ENCODE peak calls at places on chromosomes 4 and X, in five cellular contexts. One of them, this sample, is unnamed. For H3K4me1 and H3K27me3, the result is how much of the 10 kb centered on the place peaks cover.

GRCh38 chr4:601612-602558 is 23.5 kb upstream of the PDE6B start:
- DNase-seq in adipocyte: no peak
- DNase-seq in heart left ventricle: no peak
- DNase-seq in fibroblast of lung: no peak
- DNase-seq in GM23248: no peak
- DNase-seq in this sample: no peak

GRCh38 chrX:10648608-10649007 is 28.2 kb upstream of the MID1 start:
- DNase-seq in adipocyte: peak
- DNase-seq in heart left ventricle: no peak
- DNase-seq in fibroblast of lung: peak
- DNase-seq in GM23248: peak
- DNase-seq in this sample: no peak

GRCh38 chr4:126071346-126072333 is 756.9 kb downstream of the FAT4 start:
- DNase-seq in adipocyte: peak
- DNase-seq in heart left ventricle: no peak
- DNase-seq in fibroblast of lung: peak
- DNase-seq in GM23248: peak
- DNase-seq in this sample: peak

GRCh38 chr4:158020734-158021346 is 152.0 kb downstream of the GASK1B start:
- DNase-seq in adipocyte: peak
- DNase-seq in heart left ventricle: no peak
- DNase-seq in fibroblast of lung: peak
- DNase-seq in GM23248: peak
- DNase-seq in this sample: no peak

GRCh38 chr4:185395255-185395955 is at the start of gene LRP2BP:
- DNase-seq in adipocyte: no peak
- DNase-seq in heart left ventricle: no peak
- DNase-seq in fibroblast of lung: peak
- DNase-seq in GM23248: peak
- DNase-seq in this sample: no peak

GRCh38 chr4:57270350-57270749 is 160.2 kb upstream of the IGFBP7 start:
- DNase-seq in adipocyte: no peak
- DNase-seq in heart left ventricle: peak
- DNase-seq in fibroblast of lung: peak
- DNase-seq in GM23248: peak
- DNase-seq in this sample: no peak

GRCh38 chr4:110637408-110638131 is 14.7 kb upstream of the PITX2 start:
- DNase-seq in adipocyte: no peak
- DNase-seq in heart left ventricle: no peak
- DNase-seq in fibroblast of lung: no peak
- DNase-seq in GM23248: peak
- DNase-seq in this sample: no peak

GRCh38 chr4:184845367-184846011 is 19.7 kb upstream of the ACSL1 start:
- DNase-seq in adipocyte: peak
- DNase-seq in heart left ventricle: no peak
- DNase-seq in fibroblast of lung: peak
- DNase-seq in GM23248: peak
- DNase-seq in this sample: no peak

GRCh38 chr4:174222266-174222872 is 61.1 kb downstream of the FBXO8 start:
- DNase-seq in adipocyte: peak
- DNase-seq in heart left ventricle: no peak
- DNase-seq in fibroblast of lung: peak
- DNase-seq in GM23248: peak
- DNase-seq in this sample: peak

GRCh38 chr4:162265802-162266201 is 102.0 kb upstream of the FSTL5 start:
- DNase-seq in adipocyte: no peak
- DNase-seq in heart left ventricle: no peak
- DNase-seq in fibroblast of lung: no peak
- DNase-seq in GM23248: no peak
- DNase-seq in this sample: no peak

GRCh38 chr4:123455360-123455759 is 58.8 kb downstream of the SPRY1 start:
- DNase-seq in adipocyte: no peak
- DNase-seq in heart left ventricle: no peak
- DNase-seq in fibroblast of lung: no peak
- DNase-seq in GM23248: no peak
- DNase-seq in this sample: no peak

GRCh38 chrX:48683411-48683982 is at the start of gene WAS:
- DNase-seq in adipocyte: no peak
- DNase-seq in heart left ventricle: no peak
- DNase-seq in fibroblast of lung: no peak
- DNase-seq in GM23248: no peak
- DNase-seq in this sample: no peak

GRCh38 chrX:71147496-71148277 is 3.0 kb downstream of the NLGN3 start:
- DNase-seq in adipocyte: no peak
- DNase-seq in heart left ventricle: no peak
- DNase-seq in fibroblast of lung: no peak
- DNase-seq in GM23248: no peak
- DNase-seq in this sample: no peak

GRCh38 chr4:44287505-44287904 is 161.1 kb downstream of the KCTD8 start:
- DNase-seq in adipocyte: no peak
- DNase-seq in heart left ventricle: no peak
- DNase-seq in fibroblast of lung: no peak
- DNase-seq in GM23248: no peak
- DNase-seq in this sample: no peak

GRCh38 chr4:6321361-6321760 is 51.7 kb downstream of the WFS1 start:
- DNase-seq in adipocyte: no peak
- DNase-seq in heart left ventricle: no peak
- DNase-seq in fibroblast of lung: no peak
- DNase-seq in GM23248: no peak
- DNase-seq in this sample: no peak

GRCh38 chrX:68978211-68978780 is 149.5 kb downstream of the EFNB1 start:
- DNase-seq in adipocyte: peak
- DNase-seq in heart left ventricle: no peak
- DNase-seq in fibroblast of lung: peak
- DNase-seq in GM23248: no peak
- DNase-seq in this sample: no peak

GRCh38 chrX:110002300-110003166 is at the start of gene TMEM164:
- DNase-seq in adipocyte: peak
- DNase-seq in heart left ventricle: peak
- DNase-seq in fibroblast of lung: peak
- DNase-seq in GM23248: peak
- DNase-seq in this sample: peak

GRCh38 chr4:185740471-185740873 is 71.5 kb downstream of the SORBS2 start:
- DNase-seq in adipocyte: no peak
- DNase-seq in heart left ventricle: no peak
- DNase-seq in fibroblast of lung: peak
- DNase-seq in GM23248: no peak
- DNase-seq in this sample: no peak

GRCh38 chrX:124719060-124719459 is 372.7 kb downstream of the SH2D1A start:
- DNase-seq in adipocyte: no peak
- DNase-seq in heart left ventricle: no peak
- DNase-seq in fibroblast of lung: no peak
- DNase-seq in GM23248: no peak
- DNase-seq in this sample: no peak

GRCh38 chr4:27514711-27515110 is 654.1 kb downstream of the STIM2 start:
- DNase-seq in adipocyte: no peak
- DNase-seq in heart left ventricle: no peak
- DNase-seq in fibroblast of lung: no peak
- DNase-seq in GM23248: no peak
- DNase-seq in this sample: no peak

GRCh38 chr4:77742054-77742453 is 77.1 kb downstream of the CNOT6L start:
- DNase-seq in adipocyte: peak
- DNase-seq in heart left ventricle: no peak
- DNase-seq in fibroblast of lung: peak
- DNase-seq in GM23248: no peak
- DNase-seq in this sample: no peak

GRCh38 chr4:109432676-109433075 is 939 bp upstream of the SEC24B start:
- DNase-seq in adipocyte: peak
- DNase-seq in heart left ventricle: no peak
- DNase-seq in fibroblast of lung: peak
- DNase-seq in GM23248: peak
- DNase-seq in this sample: no peak

GRCh38 chr4:163663454-163664225 is 169.2 kb downstream of the TMA16 start:
- DNase-seq in adipocyte: no peak
- DNase-seq in heart left ventricle: no peak
- DNase-seq in fibroblast of lung: no peak
- DNase-seq in GM23248: no peak
- DNase-seq in this sample: no peak

GRCh38 chr4:113684534-113685091 is 76.9 kb downstream of the CAMK2D start:
- DNase-seq in adipocyte: peak
- DNase-seq in heart left ventricle: peak
- DNase-seq in fibroblast of lung: peak
- DNase-seq in GM23248: peak
- DNase-seq in this sample: peak

GRCh38 chr4:101238706-101239105 is 108.6 kb downstream of the PPP3CA start:
- DNase-seq in adipocyte: peak
- DNase-seq in heart left ventricle: no peak
- DNase-seq in fibroblast of lung: peak
- DNase-seq in GM23248: peak
- DNase-seq in this sample: no peak

GRCh38 chrX:6968231-6968630 is 179.3 kb upstream of the STS start:
- DNase-seq in adipocyte: no peak
- DNase-seq in heart left ventricle: no peak
- DNase-seq in fibroblast of lung: no peak
- DNase-seq in GM23248: no peak
- DNase-seq in this sample: no peak

GRCh38 chr4:43126595-43126994 is 234.1 kb downstream of the GRXCR1 start:
- DNase-seq in adipocyte: no peak
- DNase-seq in heart left ventricle: no peak
- DNase-seq in fibroblast of lung: no peak
- DNase-seq in GM23248: no peak
- DNase-seq in this sample: no peak

DNA sequence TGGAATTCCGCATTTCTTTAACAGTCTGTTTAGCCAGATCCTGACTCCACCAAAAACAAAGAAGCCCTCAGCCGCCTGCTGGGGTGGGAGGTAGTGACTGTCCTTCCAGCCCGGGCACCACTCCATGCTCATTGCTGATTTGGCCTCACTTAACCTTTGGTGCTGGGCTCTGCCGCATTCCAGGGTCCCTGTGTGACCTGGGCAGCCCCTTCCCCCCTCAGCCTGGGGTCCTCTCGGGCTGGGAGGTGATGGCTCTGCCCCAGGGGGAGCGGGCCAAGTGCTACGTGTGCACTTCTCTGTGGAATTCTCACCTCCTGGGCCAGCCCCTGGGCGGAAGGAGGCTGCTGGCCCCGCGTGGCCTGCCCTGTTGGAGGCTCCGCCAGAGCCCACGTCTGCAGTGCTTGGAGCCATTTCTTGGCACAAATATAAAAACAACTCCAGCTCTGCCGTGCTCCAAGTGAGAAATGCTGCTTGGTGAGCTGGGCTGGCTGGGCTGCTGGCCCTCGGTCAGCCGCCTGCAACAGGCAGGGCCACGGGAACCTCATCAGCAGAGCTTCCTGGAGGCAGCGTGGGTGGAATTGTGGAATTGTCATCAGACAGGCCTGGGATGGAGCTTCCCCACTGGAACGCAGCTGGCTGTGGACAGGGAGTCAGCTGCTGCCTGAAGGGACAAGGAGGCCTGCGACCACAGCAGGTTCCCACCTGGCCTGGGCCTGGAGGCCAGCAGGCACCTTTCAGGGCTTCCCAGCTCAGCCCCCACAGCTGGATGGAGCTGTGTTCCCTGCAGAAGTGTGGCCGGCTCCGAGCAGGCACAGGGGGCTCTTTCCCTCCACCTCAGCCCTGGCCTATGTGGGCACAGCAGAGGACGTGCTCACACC is 66.0 kb downstream of the TRMT44 start:
- DNase-seq in adipocyte: peak
- DNase-seq in heart left ventricle: peak
- DNase-seq in fibroblast of lung: peak
- DNase-seq in GM23248: peak
- DNase-seq in this sample: no peak
- H3K4me1 ChIP-seq in adipocyte: under half
- H3K4me1 ChIP-seq in heart left ventricle: under half
- H3K4me1 ChIP-seq in fibroblast of lung: under half
- H3K4me1 ChIP-seq in GM23248: under half
- H3K4me1 ChIP-seq in this sample: under half

DNA sequence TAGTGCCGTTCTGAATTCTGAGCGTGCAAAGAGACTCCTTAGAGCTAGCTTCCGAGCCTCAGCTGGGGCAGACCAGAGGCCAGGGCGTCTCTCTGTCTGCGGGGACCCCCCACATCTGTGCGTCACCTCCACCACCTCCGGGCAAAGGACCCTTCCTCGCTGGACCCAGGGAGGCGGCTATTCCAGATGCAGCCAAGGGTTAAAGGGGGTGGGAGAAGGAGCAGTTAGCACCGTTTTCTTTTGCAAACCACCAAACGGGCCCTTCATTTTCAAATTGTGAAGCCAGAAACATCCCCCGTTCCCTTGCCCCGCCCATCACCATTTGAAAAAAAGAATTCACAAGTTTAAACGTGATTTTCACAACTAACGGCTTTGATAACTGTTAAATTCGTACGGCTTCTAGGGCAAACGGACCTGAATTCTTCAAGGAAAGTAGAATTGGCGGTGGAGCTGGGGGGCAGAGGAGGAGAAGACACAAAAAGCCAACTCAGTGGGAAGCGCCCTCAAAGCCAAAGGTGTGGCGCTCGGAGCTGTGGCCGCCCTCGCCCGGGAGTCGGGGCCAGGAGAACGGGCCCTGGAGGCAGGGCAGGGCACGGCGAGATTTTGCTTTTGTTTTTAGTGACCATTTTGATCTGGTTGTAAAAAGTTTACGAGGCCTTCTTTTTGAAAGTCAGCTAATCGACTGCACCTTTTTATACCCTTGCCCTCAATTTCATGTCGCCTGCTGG is 3.3 kb upstream of the PDGFRA start:
- DNase-seq in adipocyte: peak
- DNase-seq in heart left ventricle: no peak
- DNase-seq in fibroblast of lung: peak
- DNase-seq in GM23248: peak
- DNase-seq in this sample: no peak
- H3K27me3 ChIP-seq in adipocyte: under half
- H3K27me3 ChIP-seq in heart left ventricle: half or more
- H3K27me3 ChIP-seq in fibroblast of lung: under half
- H3K27me3 ChIP-seq in GM23248: under half
- H3K27me3 ChIP-seq in this sample: under half

DNA sequence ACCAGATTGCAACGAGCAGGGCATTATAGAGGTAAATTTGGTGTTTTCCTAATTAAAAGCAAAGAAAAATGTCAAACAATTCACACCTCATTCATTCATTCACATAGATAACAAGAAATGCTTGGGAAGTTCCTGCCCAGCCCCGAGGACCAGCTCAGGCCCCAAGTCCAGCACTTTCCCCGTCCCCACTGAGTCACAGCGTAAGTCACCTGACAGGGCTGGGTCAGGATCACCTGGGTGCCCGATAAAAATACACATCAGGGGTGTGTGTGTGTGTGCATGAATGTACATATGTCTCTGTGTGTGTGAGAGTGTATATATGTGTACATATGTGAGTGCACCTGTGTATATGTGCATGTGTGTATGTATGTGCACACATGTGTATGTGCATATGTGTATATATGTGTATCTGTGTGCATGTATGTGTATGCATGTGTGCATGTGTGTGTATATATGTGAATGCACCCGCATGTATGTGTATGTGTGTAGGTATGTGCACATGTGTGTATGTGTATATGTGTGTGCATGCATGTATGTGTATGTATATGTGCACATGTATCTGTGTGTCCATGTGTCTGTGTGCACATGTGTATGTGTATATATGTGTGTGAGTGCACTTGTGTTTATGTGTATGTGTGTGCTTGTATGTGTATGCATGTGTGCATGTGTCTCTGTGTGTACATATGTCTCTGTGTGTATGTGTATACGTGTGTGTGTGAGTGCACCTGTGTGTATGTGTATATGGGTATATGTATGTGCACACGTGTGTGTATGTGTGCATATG is 18.6 kb upstream of the SH3TC1 start:
- DNase-seq in adipocyte: no peak
- DNase-seq in heart left ventricle: no peak
- DNase-seq in fibroblast of lung: no peak
- DNase-seq in GM23248: no peak
- DNase-seq in this sample: no peak
- H3K4me1 ChIP-seq in adipocyte: under half
- H3K4me1 ChIP-seq in heart left ventricle: under half
- H3K4me1 ChIP-seq in fibroblast of lung: under half
- H3K4me1 ChIP-seq in GM23248: under half
- H3K4me1 ChIP-seq in this sample: under half

GRCh38 chrX:153867139-153867538 is 18.8 kb downstream of the L1CAM start:
- DNase-seq in adipocyte: no peak
- DNase-seq in heart left ventricle: no peak
- DNase-seq in fibroblast of lung: no peak
- DNase-seq in GM23248: no peak
- DNase-seq in this sample: no peak
- H3K27me3 ChIP-seq in adipocyte: under half
- H3K27me3 ChIP-seq in heart left ventricle: under half
- H3K27me3 ChIP-seq in fibroblast of lung: under half
- H3K27me3 ChIP-seq in GM23248: under half
- H3K27me3 ChIP-seq in this sample: under half